ENCODE peak calls at places on chromosomes 3 and 15, in seven cellular contexts. R is WTC11; B is stimulated activated CD4-positive, alpha-beta T cell treated with anti-CD3 and anti-CD28 coated beads, Interleukin-1b, Interleukin-23, amount 100 ng/mL, for 1 hour; M is DMS153; D is HFFc6; T is frontal cortex; A is EH. X is an unnamed sample.

GRCh38 chr3:132211896-132212295 is 105.3 kb upstream of the ACP3 start:
- DNase-seq in R (no peak), B (no peak), M (no peak), D (no peak), T (no peak), A (no peak), X (no peak)

GRCh38 chr3:45958333-45958791 is 15.1 kb downstream of the CXCR6 start:
- DNase-seq in R (no peak), B (no peak), M (no peak), D (peak), T (no peak), A (peak), X (peak)

GRCh38 chr3:184314700-184315505 is 497 bp downstream of the EIF4G1 start:
- DNase-seq in R (peak), B (no peak), M (no peak), D (peak), T (peak), A (peak), X (peak)

GRCh38 chr3:29637093-29637492 is 356.2 kb downstream of the RBMS3 start:
- DNase-seq in R (no peak), B (no peak), M (no peak), D (no peak), T (no peak), A (no peak), X (no peak)

GRCh38 chr3:170999737-171000242 is 26.7 kb downstream of the SLC2A2 start:
- DNase-seq in R (no peak), B (no peak), M (no peak), D (peak), T (no peak), A (peak), X (peak)

GRCh38 chr3:71702131-71703024 is 22.8 kb downstream of the EIF4E3 start:
- DNase-seq in R (no peak), B (no peak), M (no peak), D (no peak), T (no peak), A (no peak), X (no peak)

GRCh38 chr3:14216257-14217048 is 37.8 kb downstream of the LSM3 start:
- DNase-seq in R (peak), B (no peak), M (no peak), D (no peak), T (no peak), A (no peak), X (no peak)

GRCh38 chr15:79436037-79436780 is 4.1 kb downstream of the MINAR1 start:
- DNase-seq in R (no peak), B (no peak), M (no peak), D (no peak), T (no peak), A (no peak), X (peak)

GRCh38 chr3:65330072-65330471 is 642.3 kb upstream of the ADAMTS9 start:
- DNase-seq in R (no peak), B (no peak), M (no peak), D (no peak), T (no peak), A (no peak), X (peak)

GRCh38 chr15:48683991-48684765 is 38.7 kb upstream of the FBN1 start:
- DNase-seq in R (no peak), B (no peak), M (no peak), D (no peak), T (no peak), A (no peak), X (no peak)

GRCh38 chr15:70339551-70340517 is 242.1 kb upstream of the TLE3 start:
- DNase-seq in R (no peak), B (no peak), M (peak), D (no peak), T (no peak), A (peak), X (peak)

GRCh38 chr3:141074529-141074928 is 23.4 kb downstream of the SPSB4 start:
- DNase-seq in R (peak), B (no peak), M (no peak), D (no peak), T (no peak), A (no peak), X (no peak)

GRCh38 chr3:69784854-69785523 is 45.7 kb downstream of the MITF start:
- DNase-seq in R (no peak), B (no peak), M (no peak), D (peak), T (no peak), A (peak), X (peak)

GRCh38 chr3:8532251-8532831 is 30.7 kb downstream of the LMCD1 start:
- DNase-seq in R (no peak), B (no peak), M (no peak), D (peak), T (no peak), A (peak), X (peak)

GRCh38 chr15:101029971-101030661 is 111.0 kb downstream of the LRRK1 start:
- DNase-seq in R (peak), B (no peak), M (no peak), D (no peak), T (no peak), A (no peak), X (no peak)

GRCh38 chr3:113825090-113825489 is 13.5 kb upstream of the GRAMD1C start:
- DNase-seq in R (no peak), B (no peak), M (no peak), D (no peak), T (no peak), A (peak), X (peak)

GRCh38 chr3:73405853-73406252 is 218.9 kb downstream of the PDZRN3 start:
- DNase-seq in R (no peak), B (no peak), M (no peak), D (peak), T (no peak), A (peak), X (peak)

GRCh38 chr15:92510163-92510882 is 116.6 kb downstream of the ST8SIA2 start:
- DNase-seq in R (no peak), B (no peak), M (no peak), D (peak), T (no peak), A (no peak), X (no peak)

GRCh38 chr15:48925714-48926223 is 38.0 kb downstream of the SHC4 start:
- DNase-seq in R (no peak), B (no peak), M (peak), D (peak), T (no peak), A (peak), X (peak)

GRCh38 chr15:92839696-92840095 is 60.4 kb upstream of the CHD2 start:
- DNase-seq in R (no peak), B (no peak), M (peak), D (no peak), T (no peak), A (no peak), X (no peak)

GRCh38 chr15:90710436-90710835 is 6.7 kb upstream of the BLM start:
- DNase-seq in R (peak), B (no peak), M (no peak), D (no peak), T (no peak), A (no peak), X (no peak)

GRCh38 chr3:40137586-40138295 is 171.8 kb upstream of the EIF1B start:
- DNase-seq in R (no peak), B (no peak), M (no peak), D (peak), T (no peak), A (peak), X (no peak)

X was measured in IMR-90.